ENCODE peak calls at places on chromosomes 12 and 14, in five cellular contexts. One of them, this sample, is unnamed.

GRCh38 chr12:29957835-29958234 is 174.1 kb upstream of the TMTC1 start:
- DNase-seq in fibroblast of pulmonary artery: peak
- DNase-seq in kidney epithelial cell: no peak
- DNase-seq in CD8-positive, alpha-beta T cell: no peak
- DNase-seq in Calu3: no peak
- DNase-seq in this sample: no peak

GRCh38 chr14:52694761-52695480 is 437 bp downstream of the ERO1A start:
- DNase-seq in kidney epithelial cell: peak
- DNase-seq in fibroblast of pulmonary artery: peak
- DNase-seq in CD8-positive, alpha-beta T cell: peak
- DNase-seq in Calu3: peak
- DNase-seq in this sample: peak

GRCh38 chr12:75784591-75784990 is 247.0 kb downstream of the PHLDA1 start:
- DNase-seq in Calu3: peak
- DNase-seq in fibroblast of pulmonary artery: peak
- DNase-seq in kidney epithelial cell: no peak
- DNase-seq in CD8-positive, alpha-beta T cell: peak
- DNase-seq in this sample: no peak

GRCh38 chr14:94682736-94683135 is 70.5 kb downstream of the SERPINA3 start:
- DNase-seq in fibroblast of pulmonary artery: no peak
- DNase-seq in CD8-positive, alpha-beta T cell: no peak
- DNase-seq in kidney epithelial cell: no peak
- DNase-seq in Calu3: no peak
- DNase-seq in this sample: no peak

GRCh38 chr14:100802766-100803693 is 22.9 kb upstream of the MEG3 start:
- DNase-seq in CD8-positive, alpha-beta T cell: no peak
- DNase-seq in kidney epithelial cell: no peak
- DNase-seq in Calu3: no peak
- DNase-seq in fibroblast of pulmonary artery: no peak
- DNase-seq in this sample: no peak

GRCh38 chr12:49907352-49907751 is 3.7 kb upstream of the FAIM2 start:
- DNase-seq in kidney epithelial cell: no peak
- DNase-seq in fibroblast of pulmonary artery: no peak
- DNase-seq in CD8-positive, alpha-beta T cell: no peak
- DNase-seq in Calu3: no peak
- DNase-seq in this sample: no peak

GRCh38 chr12:51683763-51684357 is 92.8 kb downstream of the SCN8A start:
- DNase-seq in kidney epithelial cell: no peak
- DNase-seq in Calu3: no peak
- DNase-seq in CD8-positive, alpha-beta T cell: no peak
- DNase-seq in fibroblast of pulmonary artery: peak
- DNase-seq in this sample: no peak

GRCh38 chr14:72962829-72963312 is 36.6 kb downstream of the DCAF4 start:
- DNase-seq in kidney epithelial cell: peak
- DNase-seq in CD8-positive, alpha-beta T cell: no peak
- DNase-seq in Calu3: peak
- DNase-seq in fibroblast of pulmonary artery: peak
- DNase-seq in this sample: peak

GRCh38 chr12:12749433-12749832 is 32.3 kb downstream of the CDKN1B start:
- DNase-seq in kidney epithelial cell: no peak
- DNase-seq in Calu3: peak
- DNase-seq in fibroblast of pulmonary artery: no peak
- DNase-seq in CD8-positive, alpha-beta T cell: no peak
- DNase-seq in this sample: no peak

GRCh38 chr12:12705833-12706520 is 10.0 kb upstream of the GPR19 start:
- DNase-seq in Calu3: no peak
- DNase-seq in CD8-positive, alpha-beta T cell: peak
- DNase-seq in kidney epithelial cell: no peak
- DNase-seq in fibroblast of pulmonary artery: no peak
- DNase-seq in this sample: no peak

GRCh38 chr14:105528197-105528858 is 1.9 kb downstream of the TMEM121 start:
- DNase-seq in Calu3: peak
- DNase-seq in kidney epithelial cell: no peak
- DNase-seq in CD8-positive, alpha-beta T cell: peak
- DNase-seq in fibroblast of pulmonary artery: peak
- DNase-seq in this sample: peak

GRCh38 chr14:32414808-32415255 is 85.7 kb downstream of the AKAP6 start:
- DNase-seq in fibroblast of pulmonary artery: peak
- DNase-seq in Calu3: no peak
- DNase-seq in CD8-positive, alpha-beta T cell: no peak
- DNase-seq in kidney epithelial cell: no peak
- DNase-seq in this sample: no peak

GRCh38 chr14:43872752-43873655 is 634.1 kb downstream of the FSCB start:
- DNase-seq in Calu3: no peak
- DNase-seq in kidney epithelial cell: no peak
- DNase-seq in CD8-positive, alpha-beta T cell: no peak
- DNase-seq in fibroblast of pulmonary artery: no peak
- DNase-seq in this sample: no peak

GRCh38 chr12:132710422-132711168 is at the start of gene PGAM5:
- DNase-seq in Calu3: peak
- DNase-seq in fibroblast of pulmonary artery: peak
- DNase-seq in CD8-positive, alpha-beta T cell: peak
- DNase-seq in kidney epithelial cell: peak
- DNase-seq in this sample: peak

GRCh38 chr12:104890463-104891096 is 67.5 kb downstream of the SLC41A2 start:
- DNase-seq in Calu3: no peak
- DNase-seq in fibroblast of pulmonary artery: no peak
- DNase-seq in kidney epithelial cell: no peak
- DNase-seq in CD8-positive, alpha-beta T cell: no peak
- DNase-seq in this sample: no peak

GRCh38 chr12:102966200-102966941 is 8.9 kb downstream of the ASCL1 start:
- DNase-seq in kidney epithelial cell: no peak
- DNase-seq in Calu3: no peak
- DNase-seq in CD8-positive, alpha-beta T cell: no peak
- DNase-seq in fibroblast of pulmonary artery: no peak
- DNase-seq in this sample: no peak

GRCh38 chr12:75457191-75457590 is 23.4 kb upstream of the GLIPR1 start:
- DNase-seq in fibroblast of pulmonary artery: no peak
- DNase-seq in kidney epithelial cell: no peak
- DNase-seq in Calu3: no peak
- DNase-seq in CD8-positive, alpha-beta T cell: no peak
- DNase-seq in this sample: no peak

GRCh38 chr12:50734409-50735263 is 29.3 kb upstream of the ATF1 start:
- DNase-seq in CD8-positive, alpha-beta T cell: no peak
- DNase-seq in fibroblast of pulmonary artery: peak
- DNase-seq in kidney epithelial cell: no peak
- DNase-seq in Calu3: peak
- DNase-seq in this sample: no peak

GRCh38 chr12:79844693-79845092 is 90.2 kb downstream of the PPP1R12A start:
- DNase-seq in fibroblast of pulmonary artery: peak
- DNase-seq in CD8-positive, alpha-beta T cell: no peak
- DNase-seq in kidney epithelial cell: peak
- DNase-seq in Calu3: peak
- DNase-seq in this sample: peak

GRCh38 chr12:20339060-20339459 is 29.3 kb upstream of the PDE3A start:
- DNase-seq in fibroblast of pulmonary artery: no peak
- DNase-seq in kidney epithelial cell: no peak
- DNase-seq in Calu3: no peak
- DNase-seq in CD8-positive, alpha-beta T cell: no peak
- DNase-seq in this sample: peak

GRCh38 chr14:55794655-55795583 is 214.9 kb downstream of the KTN1 start:
- DNase-seq in Calu3: peak
- DNase-seq in CD8-positive, alpha-beta T cell: no peak
- DNase-seq in fibroblast of pulmonary artery: peak
- DNase-seq in kidney epithelial cell: peak
- DNase-seq in this sample: peak

GRCh38 chr12:66636771-66637170 is 42.1 kb downstream of the GRIP1 start:
- DNase-seq in kidney epithelial cell: no peak
- DNase-seq in Calu3: no peak
- DNase-seq in fibroblast of pulmonary artery: no peak
- DNase-seq in CD8-positive, alpha-beta T cell: no peak
- DNase-seq in this sample: no peak

GRCh38 chr12:107612508-107612907 is 73.1 kb upstream of the PWP1 start:
- DNase-seq in CD8-positive, alpha-beta T cell: no peak
- DNase-seq in Calu3: no peak
- DNase-seq in kidney epithelial cell: no peak
- DNase-seq in fibroblast of pulmonary artery: no peak
- DNase-seq in this sample: no peak

GRCh38 chr12:120642806-120643205 is 2.4 kb downstream of the CABP1 start:
- DNase-seq in fibroblast of pulmonary artery: no peak
- DNase-seq in CD8-positive, alpha-beta T cell: no peak
- DNase-seq in Calu3: no peak
- DNase-seq in kidney epithelial cell: no peak
- DNase-seq in this sample: no peak

GRCh38 chr14:73503648-73504047 is 12.9 kb downstream of the RIOX1 start:
- DNase-seq in fibroblast of pulmonary artery: no peak
- DNase-seq in Calu3: no peak
- DNase-seq in CD8-positive, alpha-beta T cell: no peak
- DNase-seq in kidney epithelial cell: no peak
- DNase-seq in this sample: peak

GRCh38 chr12:104285740-104286537 is 17.6 kb upstream of the EID3 start:
- DNase-seq in fibroblast of pulmonary artery: peak
- DNase-seq in CD8-positive, alpha-beta T cell: no peak
- DNase-seq in kidney epithelial cell: no peak
- DNase-seq in Calu3: no peak
- DNase-seq in this sample: no peak

GRCh38 chr12:15797818-15798217 is 8.6 kb upstream of the EPS8 start:
- DNase-seq in kidney epithelial cell: no peak
- DNase-seq in CD8-positive, alpha-beta T cell: no peak
- DNase-seq in Calu3: no peak
- DNase-seq in fibroblast of pulmonary artery: no peak
- DNase-seq in this sample: no peak

GRCh38 chr12:51972849-51973273 is 21.4 kb downstream of the ACVR1B start:
- DNase-seq in fibroblast of pulmonary artery: peak
- DNase-seq in CD8-positive, alpha-beta T cell: peak
- DNase-seq in Calu3: no peak
- DNase-seq in kidney epithelial cell: no peak
- DNase-seq in this sample: peak

GRCh38 chr14:104262515-104263514 is 124.4 kb downstream of the KIF26A start:
- DNase-seq in Calu3: no peak
- DNase-seq in CD8-positive, alpha-beta T cell: no peak
- DNase-seq in kidney epithelial cell: no peak
- DNase-seq in fibroblast of pulmonary artery: no peak
- DNase-seq in this sample: no peak

GRCh38 chr12:94140556-94140955 is 7.8 kb upstream of the PLXNC1 start:
- DNase-seq in Calu3: no peak
- DNase-seq in CD8-positive, alpha-beta T cell: peak
- DNase-seq in fibroblast of pulmonary artery: peak
- DNase-seq in kidney epithelial cell: no peak
- DNase-seq in this sample: no peak

GRCh38 chr12:54225666-54226065 is 36.9 kb upstream of the SMUG1 start:
- DNase-seq in Calu3: no peak
- DNase-seq in kidney epithelial cell: no peak
- DNase-seq in fibroblast of pulmonary artery: no peak
- DNase-seq in CD8-positive, alpha-beta T cell: no peak
- DNase-seq in this sample: no peak

GRCh38 chr12:54220567-54220966 is 31.8 kb upstream of the SMUG1 start:
- DNase-seq in CD8-positive, alpha-beta T cell: no peak
- DNase-seq in fibroblast of pulmonary artery: no peak
- DNase-seq in kidney epithelial cell: no peak
- DNase-seq in Calu3: no peak
- DNase-seq in this sample: no peak

GRCh38 chr12:54220092-54220557 is 31.3 kb upstream of the SMUG1 start:
- DNase-seq in kidney epithelial cell: no peak
- DNase-seq in fibroblast of pulmonary artery: peak
- DNase-seq in Calu3: peak
- DNase-seq in CD8-positive, alpha-beta T cell: peak
- DNase-seq in this sample: peak

GRCh38 chr12:54221402-54221984 is 32.7 kb upstream of the SMUG1 start:
- DNase-seq in CD8-positive, alpha-beta T cell: no peak
- DNase-seq in Calu3: no peak
- DNase-seq in fibroblast of pulmonary artery: no peak
- DNase-seq in kidney epithelial cell: no peak
- DNase-seq in this sample: no peak

DNA sequence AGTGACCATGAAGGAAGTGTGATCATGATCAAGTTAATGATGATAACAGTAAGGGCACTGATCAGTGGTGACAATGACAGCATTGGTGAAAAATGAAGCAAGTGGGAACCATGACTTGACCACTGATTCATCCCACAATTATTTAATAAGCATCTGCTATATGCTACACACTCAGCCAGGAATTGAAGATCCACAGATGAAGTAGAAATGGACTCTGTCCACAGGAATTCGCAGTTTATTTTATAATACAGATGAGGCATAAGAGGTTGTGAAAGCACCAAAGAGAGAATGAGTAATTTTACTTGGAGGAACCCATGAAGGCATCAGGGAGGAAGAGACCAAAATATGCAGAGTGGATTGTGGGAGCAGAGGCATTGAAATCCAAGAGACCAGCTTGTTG is 33.8 kb upstream of the SMUG1 start:
- DNase-seq in fibroblast of pulmonary artery: peak
- DNase-seq in Calu3: no peak
- DNase-seq in kidney epithelial cell: peak
- DNase-seq in CD8-positive, alpha-beta T cell: no peak
- DNase-seq in this sample: peak
- TF ChIP-seq CTCF in fibroblast of pulmonary artery: no peak
- TF ChIP-seq CTCF in Calu3: no peak
- TF ChIP-seq CTCF in kidney epithelial cell: no peak
- TF ChIP-seq CTCF in CD8-positive, alpha-beta T cell: no peak
- TF ChIP-seq CTCF in this sample: no peak

DNA sequence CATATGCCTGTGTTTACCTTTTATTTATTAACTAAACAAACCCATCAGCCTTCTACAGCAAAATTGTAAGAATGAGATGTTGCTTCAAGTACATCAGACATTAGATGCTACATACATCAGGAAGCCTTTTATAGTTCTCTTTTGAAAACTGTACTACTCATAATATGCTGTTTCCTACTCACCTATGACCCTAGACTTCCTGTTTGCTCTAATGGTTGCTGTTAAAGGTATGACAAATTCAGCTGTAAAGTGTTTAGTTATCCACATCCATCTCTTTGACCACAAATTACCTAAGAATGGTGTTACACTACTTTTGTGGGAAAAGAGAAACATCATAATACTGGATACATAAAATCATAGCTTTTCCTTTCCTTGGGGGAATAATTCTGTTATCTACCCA is 220.0 kb downstream of the RAD51B start:
- DNase-seq in CD8-positive, alpha-beta T cell: no peak
- DNase-seq in kidney epithelial cell: no peak
- DNase-seq in fibroblast of pulmonary artery: no peak
- DNase-seq in Calu3: no peak
- DNase-seq in this sample: no peak
- TF ChIP-seq CTCF in CD8-positive, alpha-beta T cell: no peak
- TF ChIP-seq CTCF in kidney epithelial cell: no peak
- TF ChIP-seq CTCF in fibroblast of pulmonary artery: no peak
- TF ChIP-seq CTCF in Calu3: no peak
- TF ChIP-seq CTCF in this sample: no peak

DNA sequence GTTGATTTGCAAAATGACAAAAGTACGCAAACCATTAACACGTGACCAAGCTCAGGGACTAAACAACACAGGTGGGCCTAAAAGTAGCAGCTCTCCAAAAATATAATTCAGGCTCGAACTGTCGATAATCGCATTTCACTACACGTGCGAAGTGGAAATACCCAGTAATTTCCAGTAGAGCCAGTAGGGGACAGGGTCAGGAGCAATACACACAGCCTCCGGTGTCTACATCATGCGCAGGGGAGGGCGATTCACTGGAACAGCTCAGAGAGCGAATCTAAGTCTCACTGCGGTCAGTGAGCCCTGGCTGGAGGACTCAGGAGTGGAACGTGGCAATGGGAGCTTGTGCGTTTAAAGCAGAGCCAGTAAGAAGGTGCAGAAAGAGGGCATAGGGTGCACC is 40.4 kb downstream of the SETD3 start:
- DNase-seq in fibroblast of pulmonary artery: no peak
- DNase-seq in kidney epithelial cell: no peak
- DNase-seq in Calu3: no peak
- DNase-seq in CD8-positive, alpha-beta T cell: no peak
- DNase-seq in this sample: no peak
- TF ChIP-seq CTCF in fibroblast of pulmonary artery: no peak
- TF ChIP-seq CTCF in kidney epithelial cell: no peak
- TF ChIP-seq CTCF in Calu3: no peak
- TF ChIP-seq CTCF in CD8-positive, alpha-beta T cell: no peak
- TF ChIP-seq CTCF in this sample: no peak

GRCh38 chr12:56151672-56152131 is 685 bp upstream of the MYL6B start:
- DNase-seq in Calu3: peak
- DNase-seq in fibroblast of pulmonary artery: no peak
- DNase-seq in CD8-positive, alpha-beta T cell: peak
- DNase-seq in kidney epithelial cell: no peak
- DNase-seq in this sample: no peak
- TF ChIP-seq CTCF in Calu3: peak
- TF ChIP-seq CTCF in fibroblast of pulmonary artery: peak
- TF ChIP-seq CTCF in CD8-positive, alpha-beta T cell: peak
- TF ChIP-seq CTCF in kidney epithelial cell: peak
- TF ChIP-seq CTCF in this sample: peak

This sample was measured in brain microvascular endothelial cell.